ENCODE peak calls at places on chromosomes 5 and 9, in four cellular contexts. O is fibroblast of mammary gland, P is fibroblast of lung, C is NCI-H510A treated with DMSO at 0.1 percent for 48 hours. V is an unnamed sample.
A peak's percentile ranks its signal among the peaks of the same experiment; 100 is the strongest.

GRCh38 chr5:78745985-78746384 is 97.4 kb upstream of the LHFPL2 start:
- DNase-seq in O (peak; percentile 42), P (no peak), C (no peak), V (no peak)

GRCh38 chr5:137282216-137282615 is 216.9 kb downstream of the SPOCK1 start:
- DNase-seq in O (no peak), P (no peak), C (no peak), V (no peak)

GRCh38 chr9:113879318-113879717 is 3.2 kb downstream of the ZNF618 start:
- DNase-seq in O (peak; percentile 21), P (no peak), C (no peak), V (no peak)

GRCh38 chr5:33565304-33565703 is 124.5 kb downstream of the TARS1 start:
- DNase-seq in O (no peak), P (peak; percentile 44), C (no peak), V (no peak)

GRCh38 chr5:104016650-104017049 is 454.1 kb upstream of the NUDT12 start:
- DNase-seq in O (peak; percentile 54), P (peak; percentile 45), C (no peak), V (no peak)

GRCh38 chr5:175378444-175379028 is 65.4 kb downstream of the DRD1 start:
- DNase-seq in O (peak; percentile 38), P (peak; percentile 61), C (peak; percentile 89), V (no peak)

GRCh38 chr5:139745121-139745799 is 50.3 kb upstream of the PSD2 start:
- DNase-seq in O (peak; percentile 89), P (peak; percentile 65), C (no peak), V (no peak)

GRCh38 chr9:132283863-132284262 is 70.9 kb downstream of the SETX start:
- DNase-seq in O (no peak), P (peak; percentile 29), C (no peak), V (no peak)

GRCh38 chr5:97888439-97888838 is 705.4 kb upstream of the RIOK2 start:
- DNase-seq in O (no peak), P (no peak), C (no peak), V (no peak)

GRCh38 chr9:128558431-128559310 is 6.3 kb downstream of the SPTAN1 start:
- DNase-seq in O (peak; percentile 94), P (peak; percentile 92), C (no peak), V (peak; percentile 35)

GRCh38 chr5:170278611-170279500 is 18.7 kb downstream of the LCP2 start:
- DNase-seq in O (no peak), P (no peak), C (no peak), V (peak; percentile 94)

GRCh38 chr9:7802666-7803065 is 3.1 kb upstream of the DMAC1 start:
- DNase-seq in O (peak; percentile 71), P (peak; percentile 4), C (no peak), V (no peak)

GRCh38 chr9:36401179-36401740 is 1.2 kb upstream of the RNF38 start:
- DNase-seq in O (peak; percentile 67), P (peak; percentile 73), C (peak; percentile 51), V (no peak)

GRCh38 chr9:121285835-121286687 is 18.1 kb downstream of the GSN start:
- DNase-seq in O (peak; percentile 71), P (peak; percentile 63), C (peak; percentile 78), V (no peak)

GRCh38 chr5:144549580-144549979 is 378.9 kb downstream of the KCTD16 start:
- DNase-seq in O (peak; percentile 26), P (peak; percentile 98), C (peak; percentile 13), V (no peak)